ENCODE peak calls at places on chromosomes 5 and 9, in nine cellular contexts. R, L, C, S, H, V, T, D and Y are unnamed samples.

GRCh38 chr5:139964994-139965565 is 78.0 kb downstream of the NRG2 start:
- DNase-seq in R (no peak), L (no peak), C (no peak), S (no peak), H (no peak), V (no peak), T (no peak), D (no peak), Y (no peak)

GRCh38 chr5:172679621-172680212 is 38.7 kb downstream of the NEURL1B start:
- DNase-seq in R (no peak), L (no peak), C (no peak), S (no peak), H (no peak), V (no peak), T (no peak), D (no peak), Y (no peak)

GRCh38 chr5:383621-384020 is 59.4 kb upstream of the EXOC3 start:
- DNase-seq in R (no peak), L (no peak), C (no peak), S (no peak), H (no peak), V (no peak), T (no peak), D (no peak), Y (no peak)

GRCh38 chr5:127919006-127919796 is 164.4 kb upstream of the SLC12A2 start:
- DNase-seq in R (no peak), L (no peak), C (no peak), S (no peak), H (no peak), V (no peak), T (no peak), D (no peak), Y (no peak)

GRCh38 chr5:124956471-124957029 is 210.1 kb upstream of the ZNF608 start:
- DNase-seq in R (no peak), L (no peak), C (no peak), S (no peak), H (no peak), V (no peak), T (no peak), D (no peak), Y (no peak)

GRCh38 chr5:143968071-143968878 is 156.3 kb downstream of the HMHB1 start:
- DNase-seq in R (no peak), L (peak; percentile 68), C (peak; percentile 44), S (no peak), H (peak; percentile 82), V (no peak), T (no peak), D (no peak), Y (no peak)

GRCh38 chr9:26682796-26683496 is 209.7 kb downstream of the CAAP1 start:
- DNase-seq in R (no peak), L (no peak), C (no peak), S (no peak), H (no peak), V (no peak), T (no peak), D (no peak), Y (no peak)

GRCh38 chr9:86119457-86119856 is 20.1 kb upstream of the GOLM1 start:
- DNase-seq in R (no peak), L (no peak), C (no peak), S (no peak), H (no peak), V (no peak), T (no peak), D (no peak), Y (no peak)

GRCh38 chr9:33740075-33740474 is 55.3 kb upstream of the PRSS3 start:
- DNase-seq in R (no peak), L (no peak), C (no peak), S (no peak), H (no peak), V (no peak), T (no peak), D (no peak), Y (no peak)

GRCh38 chr9:109812818-109813281 is 32.9 kb downstream of the PALM2AKAP2 start:
- DNase-seq in R (no peak), L (peak; percentile 5), C (no peak), S (no peak), H (no peak), V (no peak), T (no peak), D (no peak), Y (no peak)

GRCh38 chr9:116391306-116391900 is 237.8 kb downstream of the PAPPA start:
- DNase-seq in R (no peak), L (no peak), C (no peak), S (no peak), H (peak; percentile 55), V (no peak), T (no peak), D (no peak), Y (no peak)

GRCh38 chr5:132251220-132251725 is 6.2 kb upstream of the PDLIM4 start:
- DNase-seq in R (peak; percentile 84), L (no peak), C (no peak), S (no peak), H (no peak), V (no peak), T (no peak), D (no peak), Y (no peak)

DNA sequence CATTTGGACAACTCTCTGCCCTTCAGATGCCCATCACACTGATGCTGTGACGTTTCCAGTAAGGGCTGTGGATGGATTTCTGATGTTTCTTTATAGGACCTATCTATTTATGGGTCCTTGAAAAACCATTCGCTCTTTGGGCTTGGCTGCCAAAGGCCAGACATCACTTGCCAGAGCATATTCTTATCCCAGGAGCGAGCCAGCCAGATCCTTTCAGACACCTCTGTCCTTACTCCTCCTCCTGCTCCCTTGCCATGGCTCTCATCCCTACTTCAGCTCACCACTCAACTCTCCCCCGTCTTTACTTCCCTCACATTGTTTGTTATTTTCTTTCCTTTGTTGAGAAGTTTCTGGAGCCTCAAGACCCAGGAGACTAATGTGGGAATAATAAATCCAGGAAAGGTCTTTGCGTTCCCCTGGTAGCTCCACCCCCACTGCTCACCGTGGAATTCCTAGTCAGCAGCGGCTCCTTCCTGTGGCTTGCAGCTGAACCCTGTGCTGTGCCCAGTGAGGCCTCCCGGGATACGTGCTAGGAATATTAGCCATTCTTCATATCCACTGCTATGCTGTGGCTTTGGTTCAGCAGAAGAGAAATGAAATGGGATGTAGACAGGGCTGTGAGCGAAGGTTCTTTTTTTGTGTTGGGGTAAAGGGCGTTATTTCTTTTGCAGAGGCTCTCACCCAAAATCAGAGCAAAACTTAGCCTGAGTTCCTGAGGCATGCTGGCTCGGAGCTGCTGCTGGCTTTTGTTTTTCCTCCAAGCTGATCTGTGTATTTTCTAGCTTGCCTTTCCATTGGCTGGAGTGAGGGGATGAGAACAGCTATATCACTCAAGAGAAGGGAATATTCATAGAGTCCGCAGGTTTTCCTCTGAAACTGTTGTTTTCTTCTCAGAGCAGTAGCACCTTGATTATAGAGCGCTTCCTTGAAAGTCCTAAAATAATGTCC is 171.1 kb downstream of the SAXO1 start:
- DNase-seq in R (no peak), L (no peak), C (no peak), S (peak; percentile 69), H (no peak), V (no peak), T (no peak), D (peak; percentile 66), Y (no peak)
- TF ChIP-seq CTCF in R (no peak), L (no peak), C (no peak), S (peak; percentile 12), H (no peak), V (no peak), T (no peak), D (no peak), Y (no peak)

DNA sequence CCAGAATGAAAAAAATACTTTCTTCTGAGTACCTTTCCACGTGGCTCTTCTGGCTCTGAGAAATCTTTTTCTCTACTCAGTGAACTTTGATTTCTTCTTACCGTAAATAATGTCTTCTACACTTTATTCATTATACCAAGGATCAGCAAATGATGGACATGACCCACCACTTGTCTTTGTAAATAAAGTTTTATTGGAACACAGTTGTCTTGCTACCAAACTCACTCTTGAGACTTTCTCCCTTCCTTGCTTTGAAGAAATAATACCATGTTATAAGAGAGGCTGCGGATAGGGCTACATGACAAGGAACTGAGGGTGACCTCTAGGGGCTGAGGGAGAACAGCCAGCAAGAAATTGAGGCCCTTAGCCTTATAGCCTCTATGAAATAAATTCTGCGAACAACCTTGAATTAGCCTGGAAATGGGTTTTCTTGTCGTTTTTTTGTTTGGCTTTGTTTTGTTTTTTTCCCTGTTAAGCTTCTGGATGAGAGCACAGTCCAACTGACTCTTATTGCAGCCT is 212.5 kb downstream of the COMMD10 start:
- DNase-seq in R (no peak), L (no peak), C (no peak), S (no peak), H (no peak), V (no peak), T (no peak), D (no peak), Y (no peak)
- TF ChIP-seq CTCF in R (no peak), L (no peak), C (no peak), S (no peak), H (no peak), V (no peak), T (no peak), D (no peak), Y (no peak)

DNA sequence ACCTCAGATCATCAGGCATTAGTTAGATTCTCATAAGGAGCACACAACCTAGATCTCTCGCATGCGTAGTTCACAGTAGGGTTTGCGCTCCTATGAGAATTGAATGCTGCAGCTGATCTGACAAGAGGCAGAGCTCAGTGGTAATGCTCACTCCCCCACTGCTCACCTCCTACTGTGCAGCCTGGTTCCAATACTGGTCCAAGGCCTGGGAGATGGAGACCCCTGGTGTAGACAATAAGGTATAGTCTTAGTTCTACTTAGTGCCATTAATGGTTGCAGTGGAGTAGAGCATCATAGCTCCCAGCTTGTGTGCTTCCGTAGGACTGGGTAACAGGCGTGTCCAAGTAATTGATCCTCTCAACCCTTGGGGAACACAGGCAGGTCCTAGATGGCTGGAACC is 70.4 kb upstream of the ANKRD55 start:
- DNase-seq in R (no peak), L (no peak), C (no peak), S (no peak), H (no peak), V (no peak), T (no peak), D (no peak), Y (no peak)
- TF ChIP-seq CTCF in R (no peak), L (no peak), C (no peak), S (no peak), H (no peak), V (no peak), T (no peak), D (no peak), Y (no peak)

GRCh38 chr5:9207820-9208418 is 338.0 kb downstream of the SEMA5A start:
- DNase-seq in R (no peak), L (peak; percentile 64), C (peak; percentile 46), S (no peak), H (no peak), V (peak; percentile 12), T (no peak), D (no peak), Y (no peak)
- TF ChIP-seq CTCF in R (peak; percentile 73), L (peak; percentile 42), C (no peak), S (peak; percentile 47), H (peak; percentile 32), V (peak; percentile 39), T (peak; percentile 39), D (peak; percentile 29), Y (peak; percentile 56)

DNA sequence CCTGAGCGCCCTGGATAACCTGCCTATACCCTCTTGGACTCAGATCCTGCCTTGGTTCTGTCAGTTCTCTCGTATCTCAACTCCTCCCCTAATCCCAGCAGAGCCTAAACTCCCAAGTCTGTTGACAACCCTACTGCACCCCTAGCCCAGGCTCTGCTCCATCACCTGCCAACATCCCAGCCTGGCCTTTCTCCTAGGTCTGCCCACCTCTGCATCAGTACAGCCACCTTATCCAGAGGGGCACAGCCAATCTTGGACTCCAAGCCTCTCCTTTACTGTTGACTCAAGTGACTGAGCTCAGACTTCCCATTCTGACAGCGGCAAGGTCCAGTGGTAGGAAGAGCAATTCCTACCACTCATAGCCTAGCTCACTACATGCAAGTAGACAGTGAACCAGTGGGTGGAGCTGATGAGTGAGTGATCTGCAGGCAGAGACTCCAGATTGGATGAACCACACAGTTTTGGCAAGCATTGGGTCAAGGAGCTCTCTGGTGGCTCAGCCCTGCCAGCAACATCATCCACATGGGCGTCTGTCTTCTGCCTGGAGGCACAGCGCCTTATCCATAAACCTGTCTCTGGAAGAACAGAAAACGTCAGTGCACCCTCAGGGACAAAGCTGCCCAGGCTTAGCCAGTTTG is 26.5 kb downstream of the TRMO start:
- DNase-seq in R (no peak), L (peak; percentile 20), C (no peak), S (no peak), H (no peak), V (no peak), T (no peak), D (no peak), Y (peak; percentile 32)
- TF ChIP-seq CTCF in R (no peak), L (peak; percentile 22), C (no peak), S (no peak), H (peak; percentile 19), V (peak; percentile 11), T (no peak), D (no peak), Y (no peak)